ENCODE peak calls at places on chromosomes 4 and X, in seven cellular contexts. I is heart left ventricle, T is left lung, J is left ventricle myocardium inferior, G is MM.1S, R is cardiac muscle cell, V is mesendoderm. N is an unnamed sample.

GRCh38 chr4:87414806-87415205 is 7.6 kb upstream of the NUDT9 start:
- DNase-seq in I (no peak), T (no peak), J (no peak), G (no peak), R (no peak), V (no peak), N (no peak)

GRCh38 chr4:6620891-6621555 is 19.5 kb upstream of the MRFAP1 start:
- DNase-seq in I (no peak), T (no peak), J (no peak), G (no peak), R (no peak), V (peak; percentile 7), N (no peak)

GRCh38 chrX:110156167-110156754 is 153.3 kb downstream of the TMEM164 start:
- DNase-seq in I (no peak), T (no peak), J (no peak), G (peak; percentile 21), R (no peak), V (no peak), N (no peak)

GRCh38 chr4:2296621-2297601 is 35.0 kb upstream of the MXD4 start:
- DNase-seq in I (no peak), T (no peak), J (no peak), G (no peak), R (no peak), V (no peak), N (no peak)

GRCh38 chr4:109701566-109702399 is 1.5 kb downstream of the CASP6 start:
- DNase-seq in I (no peak), T (no peak), J (no peak), G (peak; percentile 27), R (peak; percentile 13), V (peak; percentile 92), N (peak; percentile 53)

GRCh38 chr4:65566473-65566872 is 103.8 kb downstream of the EPHA5 start:
- DNase-seq in I (no peak), T (no peak), J (no peak), G (no peak), R (no peak), V (no peak), N (no peak)

GRCh38 chr4:183797445-183798248 is 107.5 kb upstream of the STOX2 start:
- DNase-seq in I (peak; percentile 62), T (peak; percentile 47), J (peak; percentile 36), G (no peak), R (peak; percentile 29), V (peak; percentile 69), N (peak; percentile 44)

GRCh38 chrX:47854474-47854873 is 17.8 kb downstream of the ZNF81 start:
- DNase-seq in I (peak; percentile 33), T (no peak), J (peak; percentile 9), G (peak; percentile 53), R (peak; percentile 50), V (peak; percentile 29), N (peak; percentile 47)

GRCh38 chr4:182876006-182876405 is 41.2 kb downstream of the DCTD start:
- DNase-seq in I (no peak), T (no peak), J (no peak), G (no peak), R (no peak), V (no peak), N (no peak)

GRCh38 chrX:23513121-23513520 is 154.2 kb upstream of the PRDX4 start:
- DNase-seq in I (no peak), T (no peak), J (no peak), G (no peak), R (no peak), V (peak; percentile 29), N (no peak)

GRCh38 chrX:19566359-19567141 is 51.2 kb upstream of the MAP3K15 start:
- DNase-seq in I (no peak), T (no peak), J (no peak), G (peak; percentile 85), R (peak; percentile 84), V (peak; percentile 81), N (no peak)

GRCh38 chr4:53098681-53099121 is 236.6 kb downstream of the RASL11B start:
- DNase-seq in I (no peak), T (no peak), J (no peak), G (no peak), R (peak; percentile 65), V (no peak), N (no peak)
- H3K27ac ChIP-seq in I (no peak overlapping the region), T (no peak overlapping the region), J (no peak overlapping the region), G (no peak overlapping the region), R (no peak overlapping the region), V (no peak overlapping the region), N (no peak overlapping the region)

GRCh38 chr4:7778524-7779193 is 161.0 kb downstream of the AFAP1 start:
- DNase-seq in I (no peak), T (no peak), J (no peak), G (no peak), R (no peak), V (no peak), N (no peak)
- H3K4me3 ChIP-seq in I (no peak overlapping the region), T (no peak overlapping the region), J (peak overlapping the region; percentile 42), G (peak overlapping the region; percentile 35), R (no peak overlapping the region), V (no peak overlapping the region), N (peak overlapping the region; percentile 4)

GRCh38 chr4:150543042-150543441 is 38.9 kb upstream of the MAB21L2 start:
- DNase-seq in I (no peak), T (no peak), J (no peak), G (no peak), R (no peak), V (no peak), N (no peak)

GRCh38 chr4:150546286-150546685 is 35.7 kb upstream of the MAB21L2 start:
- DNase-seq in I (no peak), T (no peak), J (no peak), G (no peak), R (no peak), V (peak; percentile 27), N (no peak)

GRCh38 chr4:150540959-150541360 is 41.0 kb upstream of the MAB21L2 start:
- DNase-seq in I (no peak), T (no peak), J (no peak), G (no peak), R (no peak), V (peak; percentile 3), N (no peak)

GRCh38 chr4:150540536-150540935 is 41.4 kb upstream of the MAB21L2 start:
- DNase-seq in I (no peak), T (no peak), J (no peak), G (no peak), R (no peak), V (no peak), N (no peak)

DNA sequence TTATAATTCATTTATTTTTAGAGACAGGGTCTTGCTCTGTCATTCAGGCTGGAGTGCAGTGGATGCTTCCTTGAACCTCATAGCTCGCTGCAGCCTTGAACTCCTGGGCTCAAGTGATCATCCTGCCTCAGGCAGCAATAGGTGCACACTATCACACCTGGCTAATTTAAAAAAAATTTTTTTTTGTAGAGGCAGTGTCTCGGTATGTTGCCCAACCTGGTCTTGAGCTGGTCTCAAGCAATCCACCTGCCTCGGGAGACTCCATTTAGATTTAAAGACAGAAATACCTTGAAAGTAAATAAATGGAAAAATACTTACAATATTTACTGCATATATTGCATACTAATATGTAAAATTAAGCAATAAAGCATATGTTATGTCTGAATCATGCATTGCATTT is 40.3 kb upstream of the MAB21L2 start:
- DNase-seq in I (no peak), T (no peak), J (no peak), G (no peak), R (no peak), V (no peak), N (no peak)
- H3K4me1 ChIP-seq in I (peaks cover 3% of the 10 kb centered on the region), T (no peaks in the 10 kb centered on the region), J (no peaks in the 10 kb centered on the region), G (no peaks in the 10 kb centered on the region), R (peaks cover 4% of the 10 kb centered on the region), V (no peaks in the 10 kb centered on the region), N (no peaks in the 10 kb centered on the region)

GRCh38 chr4:123343400-123344060 is 53.1 kb upstream of the SPRY1 start:
- DNase-seq in I (no peak), T (no peak), J (no peak), G (no peak), R (peak; percentile 34), V (no peak), N (no peak)

GRCh38 chr4:123339507-123340380 is 56.9 kb upstream of the SPRY1 start:
- DNase-seq in I (no peak), T (no peak), J (no peak), G (no peak), R (no peak), V (no peak), N (no peak)

GRCh38 chr4:123338715-123339114 is 57.9 kb upstream of the SPRY1 start:
- DNase-seq in I (no peak), T (no peak), J (no peak), G (no peak), R (no peak), V (no peak), N (no peak)

GRCh38 chr4:123342498-123342897 is 54.1 kb upstream of the SPRY1 start:
- DNase-seq in I (no peak), T (no peak), J (no peak), G (no peak), R (no peak), V (no peak), N (no peak)

DNA sequence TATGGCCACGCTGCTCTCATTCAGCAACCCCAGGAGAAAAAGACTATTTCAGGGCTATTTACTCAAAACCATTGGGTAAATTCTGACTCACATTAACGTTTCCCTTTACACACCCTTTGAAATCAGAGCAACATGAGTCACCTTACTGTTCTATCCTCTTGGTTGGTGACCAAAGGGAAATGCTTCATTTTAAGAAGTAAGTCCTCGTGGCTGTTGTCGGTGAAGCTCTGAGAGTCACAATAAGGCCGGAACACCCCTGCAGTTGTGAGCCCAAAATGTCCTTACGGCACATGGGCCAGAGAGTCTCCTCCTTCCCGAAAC is 56.3 kb upstream of the SPRY1 start:
- DNase-seq in I (no peak), T (no peak), J (no peak), G (no peak), R (peak; percentile 83), V (no peak), N (no peak)
- H3K27ac ChIP-seq in I (peak overlapping the region; percentile 71), T (no peak overlapping the region), J (peak overlapping the region; percentile 91), G (no peak overlapping the region), R (no peak overlapping the region), V (no peak overlapping the region), N (no peak overlapping the region)

DNA sequence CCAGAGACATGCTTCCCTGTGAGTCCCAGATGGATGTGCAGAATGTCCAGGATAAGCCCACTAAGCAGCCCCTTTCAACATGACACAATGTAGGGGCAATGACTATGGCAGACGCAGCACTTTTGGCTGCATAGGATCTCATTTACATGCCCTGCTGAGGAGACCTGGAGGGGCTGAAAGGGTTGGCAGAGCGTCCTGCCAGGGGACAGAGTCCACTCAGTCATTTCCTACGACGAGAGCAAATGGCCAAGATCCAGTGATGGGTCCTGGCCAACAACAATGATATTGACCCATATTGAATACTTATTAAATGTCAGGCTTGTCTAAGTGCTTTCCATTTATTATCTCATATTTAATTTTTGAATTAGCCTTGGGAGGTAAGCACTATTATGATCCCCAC is 41.4 kb downstream of the LGI2 start:
- DNase-seq in I (no peak), T (no peak), J (no peak), G (no peak), R (no peak), V (no peak), N (no peak)
- H3K4me3 ChIP-seq in I (no peak overlapping the region), T (no peak overlapping the region), J (no peak overlapping the region), G (no peak overlapping the region), R (no peak overlapping the region), V (no peak overlapping the region), N (no peak overlapping the region)